ENCODE peak calls at places on chromosomes 2 and 18, in nine cellular contexts. One of them, this sample, is unnamed.
A peak's percentile ranks its signal among the peaks of the same experiment; 100 is the strongest.

GRCh38 chr2:84450288-84451227 is 8.5 kb downstream of the SUCLG1 start:
- DNase-seq in CD8-positive, alpha-beta T cell: no peak
- DNase-seq in heart left ventricle: no peak
- DNase-seq in astrocyte of the cerebellum: no peak
- DNase-seq in RWPE1: no peak
- DNase-seq in fibroblast of lung: no peak
- DNase-seq in sigmoid colon: no peak
- DNase-seq in left lung: no peak
- DNase-seq in colonic mucosa: no peak
- DNase-seq in this sample: peak; percentile 3

GRCh38 chr2:85310330-85310729 is 17.5 kb downstream of the TGOLN2 start:
- DNase-seq in left lung: no peak
- DNase-seq in sigmoid colon: no peak
- DNase-seq in fibroblast of lung: no peak
- DNase-seq in astrocyte of the cerebellum: no peak
- DNase-seq in RWPE1: no peak
- DNase-seq in CD8-positive, alpha-beta T cell: no peak
- DNase-seq in heart left ventricle: no peak
- DNase-seq in colonic mucosa: no peak
- DNase-seq in this sample: no peak

GRCh38 chr2:66030553-66030952 is 404.4 kb upstream of the MEIS1 start:
- DNase-seq in astrocyte of the cerebellum: no peak
- DNase-seq in sigmoid colon: no peak
- DNase-seq in colonic mucosa: no peak
- DNase-seq in RWPE1: peak; percentile 13
- DNase-seq in left lung: no peak
- DNase-seq in heart left ventricle: no peak
- DNase-seq in fibroblast of lung: peak; percentile 13
- DNase-seq in CD8-positive, alpha-beta T cell: no peak
- DNase-seq in this sample: peak; percentile 20

GRCh38 chr2:66845307-66845706 is 410.4 kb downstream of the MEIS1 start:
- DNase-seq in left lung: no peak
- DNase-seq in CD8-positive, alpha-beta T cell: no peak
- DNase-seq in RWPE1: no peak
- DNase-seq in sigmoid colon: no peak
- DNase-seq in astrocyte of the cerebellum: no peak
- DNase-seq in colonic mucosa: no peak
- DNase-seq in fibroblast of lung: no peak
- DNase-seq in heart left ventricle: no peak
- DNase-seq in this sample: no peak

GRCh38 chr2:51722311-51722710 is 690.4 kb upstream of the NRXN1 start:
- DNase-seq in CD8-positive, alpha-beta T cell: no peak
- DNase-seq in RWPE1: no peak
- DNase-seq in fibroblast of lung: peak; percentile 93
- DNase-seq in colonic mucosa: no peak
- DNase-seq in left lung: no peak
- DNase-seq in heart left ventricle: no peak
- DNase-seq in astrocyte of the cerebellum: no peak
- DNase-seq in sigmoid colon: no peak
- DNase-seq in this sample: peak; percentile 77

GRCh38 chr18:30376515-30376914 is 666.0 kb downstream of the DSC3 start:
- DNase-seq in left lung: no peak
- DNase-seq in fibroblast of lung: no peak
- DNase-seq in sigmoid colon: no peak
- DNase-seq in CD8-positive, alpha-beta T cell: no peak
- DNase-seq in colonic mucosa: no peak
- DNase-seq in RWPE1: no peak
- DNase-seq in heart left ventricle: no peak
- DNase-seq in astrocyte of the cerebellum: no peak
- DNase-seq in this sample: peak; percentile 44

GRCh38 chr2:38528008-38528442 is 74.7 kb downstream of the HNRNPLL start:
- DNase-seq in fibroblast of lung: peak; percentile 58
- DNase-seq in left lung: no peak
- DNase-seq in astrocyte of the cerebellum: no peak
- DNase-seq in CD8-positive, alpha-beta T cell: no peak
- DNase-seq in RWPE1: peak; percentile 49
- DNase-seq in sigmoid colon: no peak
- DNase-seq in colonic mucosa: no peak
- DNase-seq in heart left ventricle: peak; percentile 50
- DNase-seq in this sample: peak; percentile 66

GRCh38 chr2:205879362-205879761 is 197.1 kb downstream of the NRP2 start:
- DNase-seq in colonic mucosa: no peak
- DNase-seq in sigmoid colon: no peak
- DNase-seq in left lung: no peak
- DNase-seq in astrocyte of the cerebellum: no peak
- DNase-seq in heart left ventricle: no peak
- DNase-seq in CD8-positive, alpha-beta T cell: no peak
- DNase-seq in RWPE1: no peak
- DNase-seq in fibroblast of lung: no peak
- DNase-seq in this sample: no peak

GRCh38 chr2:37332560-37332959 is 7.9 kb upstream of the PRKD3 start:
- DNase-seq in left lung: no peak
- DNase-seq in RWPE1: no peak
- DNase-seq in fibroblast of lung: no peak
- DNase-seq in colonic mucosa: no peak
- DNase-seq in heart left ventricle: no peak
- DNase-seq in astrocyte of the cerebellum: no peak
- DNase-seq in sigmoid colon: no peak
- DNase-seq in CD8-positive, alpha-beta T cell: no peak
- DNase-seq in this sample: no peak

GRCh38 chr2:102080451-102081054 is 62.0 kb upstream of the IL1R1 start:
- DNase-seq in left lung: no peak
- DNase-seq in sigmoid colon: no peak
- DNase-seq in RWPE1: no peak
- DNase-seq in colonic mucosa: no peak
- DNase-seq in CD8-positive, alpha-beta T cell: no peak
- DNase-seq in heart left ventricle: no peak
- DNase-seq in fibroblast of lung: no peak
- DNase-seq in astrocyte of the cerebellum: no peak
- DNase-seq in this sample: peak; percentile 28

GRCh38 chr2:16625759-16626158 is 39.9 kb downstream of the CYRIA start:
- DNase-seq in RWPE1: no peak
- DNase-seq in left lung: no peak
- DNase-seq in heart left ventricle: no peak
- DNase-seq in CD8-positive, alpha-beta T cell: no peak
- DNase-seq in sigmoid colon: no peak
- DNase-seq in fibroblast of lung: no peak
- DNase-seq in colonic mucosa: no peak
- DNase-seq in astrocyte of the cerebellum: no peak
- DNase-seq in this sample: no peak

GRCh38 chr2:161246301-161246700 is 61.9 kb upstream of the PSMD14 start:
- DNase-seq in RWPE1: no peak
- DNase-seq in sigmoid colon: no peak
- DNase-seq in fibroblast of lung: no peak
- DNase-seq in heart left ventricle: no peak
- DNase-seq in astrocyte of the cerebellum: no peak
- DNase-seq in left lung: no peak
- DNase-seq in colonic mucosa: no peak
- DNase-seq in CD8-positive, alpha-beta T cell: no peak
- DNase-seq in this sample: no peak

GRCh38 chr18:934518-935123 is 29.9 kb downstream of the ADCYAP1 start:
- DNase-seq in astrocyte of the cerebellum: no peak
- DNase-seq in heart left ventricle: no peak
- DNase-seq in left lung: peak; percentile 69
- DNase-seq in sigmoid colon: no peak
- DNase-seq in RWPE1: no peak
- DNase-seq in CD8-positive, alpha-beta T cell: no peak
- DNase-seq in colonic mucosa: no peak
- DNase-seq in fibroblast of lung: no peak
- DNase-seq in this sample: no peak

GRCh38 chr2:223597071-223597470 is 5.1 kb downstream of the SCG2 start:
- DNase-seq in left lung: no peak
- DNase-seq in CD8-positive, alpha-beta T cell: no peak
- DNase-seq in RWPE1: no peak
- DNase-seq in sigmoid colon: no peak
- DNase-seq in fibroblast of lung: no peak
- DNase-seq in heart left ventricle: no peak
- DNase-seq in astrocyte of the cerebellum: no peak
- DNase-seq in colonic mucosa: no peak
- DNase-seq in this sample: no peak

GRCh38 chr2:223600056-223600455 is 2.1 kb downstream of the SCG2 start:
- DNase-seq in CD8-positive, alpha-beta T cell: no peak
- DNase-seq in left lung: no peak
- DNase-seq in fibroblast of lung: no peak
- DNase-seq in sigmoid colon: no peak
- DNase-seq in RWPE1: no peak
- DNase-seq in colonic mucosa: no peak
- DNase-seq in heart left ventricle: no peak
- DNase-seq in astrocyte of the cerebellum: no peak
- DNase-seq in this sample: no peak

GRCh38 chr2:223599646-223600009 is 2.5 kb downstream of the SCG2 start:
- DNase-seq in left lung: no peak
- DNase-seq in sigmoid colon: no peak
- DNase-seq in colonic mucosa: no peak
- DNase-seq in CD8-positive, alpha-beta T cell: no peak
- DNase-seq in fibroblast of lung: no peak
- DNase-seq in RWPE1: no peak
- DNase-seq in astrocyte of the cerebellum: no peak
- DNase-seq in heart left ventricle: no peak
- DNase-seq in this sample: no peak

GRCh38 chr2:223596208-223596607 is 6.0 kb downstream of the SCG2 start:
- DNase-seq in astrocyte of the cerebellum: no peak
- DNase-seq in colonic mucosa: no peak
- DNase-seq in RWPE1: no peak
- DNase-seq in fibroblast of lung: no peak
- DNase-seq in left lung: no peak
- DNase-seq in CD8-positive, alpha-beta T cell: no peak
- DNase-seq in heart left ventricle: no peak
- DNase-seq in sigmoid colon: no peak
- DNase-seq in this sample: no peak

DNA sequence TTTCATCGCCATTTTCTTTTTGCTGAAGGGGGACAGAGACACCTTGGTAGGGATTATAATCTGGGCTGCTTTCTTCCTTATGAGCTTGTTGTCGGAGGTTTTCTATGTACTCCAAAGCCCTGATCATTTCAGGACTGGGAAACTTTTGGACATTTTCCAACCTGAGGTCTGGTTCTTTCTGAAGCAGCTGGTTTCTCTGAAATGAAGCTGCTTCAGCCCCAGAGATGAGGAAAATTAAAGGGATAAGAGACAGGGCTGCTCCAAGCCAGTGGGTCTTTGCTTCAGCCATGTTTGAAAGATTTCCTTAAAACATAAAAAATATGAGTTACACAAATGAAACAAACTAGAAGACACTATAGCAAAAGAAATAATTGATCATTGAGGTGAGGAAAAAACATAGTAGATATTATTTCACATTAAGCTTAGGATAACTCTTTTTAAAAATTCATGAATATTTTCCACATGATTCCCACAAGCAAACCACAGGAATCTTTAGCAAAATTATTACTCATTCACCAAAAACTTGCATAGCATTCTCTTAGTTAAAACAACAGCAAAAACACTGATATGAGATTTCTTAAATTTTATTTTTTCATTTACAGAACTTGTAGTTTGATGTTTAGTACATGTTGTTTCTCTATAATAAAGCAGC is 3.0 kb downstream of the SCG2 start:
- DNase-seq in fibroblast of lung: peak; percentile 90
- DNase-seq in colonic mucosa: no peak
- DNase-seq in astrocyte of the cerebellum: peak; percentile 87
- DNase-seq in left lung: no peak
- DNase-seq in CD8-positive, alpha-beta T cell: no peak
- DNase-seq in sigmoid colon: no peak
- DNase-seq in heart left ventricle: no peak
- DNase-seq in RWPE1: no peak
- DNase-seq in this sample: no peak
- TF ChIP-seq CTCF in fibroblast of lung: no peak
- TF ChIP-seq CTCF in colonic mucosa: no peak
- TF ChIP-seq CTCF in astrocyte of the cerebellum: no peak
- TF ChIP-seq CTCF in left lung: no peak
- TF ChIP-seq CTCF in CD8-positive, alpha-beta T cell: no peak
- TF ChIP-seq CTCF in sigmoid colon: no peak
- TF ChIP-seq CTCF in heart left ventricle: no peak
- TF ChIP-seq CTCF in RWPE1: no peak
- TF ChIP-seq CTCF in this sample: no peak

DNA sequence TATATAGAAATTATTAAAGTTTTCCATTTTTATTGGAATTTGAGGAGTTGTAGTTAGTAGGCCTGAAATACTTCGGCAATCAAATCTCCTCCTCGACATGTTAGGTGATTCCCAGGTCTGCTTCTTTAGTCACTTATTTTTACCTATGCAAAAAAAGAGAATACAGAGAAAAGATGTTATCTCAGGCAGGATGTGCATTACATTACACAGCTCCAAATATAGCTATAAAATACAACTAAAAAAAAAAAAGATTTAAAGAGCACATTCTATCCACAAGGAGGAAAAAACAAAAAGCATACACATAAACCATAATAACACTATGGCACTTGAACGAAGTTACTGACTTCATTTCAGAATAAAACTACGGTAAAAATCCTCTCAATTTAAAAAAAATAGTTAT is 8.1 kb downstream of the STK17B start:
- DNase-seq in CD8-positive, alpha-beta T cell: no peak
- DNase-seq in astrocyte of the cerebellum: no peak
- DNase-seq in fibroblast of lung: no peak
- DNase-seq in heart left ventricle: no peak
- DNase-seq in RWPE1: no peak
- DNase-seq in sigmoid colon: no peak
- DNase-seq in colonic mucosa: no peak
- DNase-seq in left lung: no peak
- DNase-seq in this sample: no peak
- TF ChIP-seq CTCF in CD8-positive, alpha-beta T cell: no peak
- TF ChIP-seq CTCF in astrocyte of the cerebellum: no peak
- TF ChIP-seq CTCF in fibroblast of lung: no peak
- TF ChIP-seq CTCF in heart left ventricle: no peak
- TF ChIP-seq CTCF in RWPE1: no peak
- TF ChIP-seq CTCF in sigmoid colon: no peak
- TF ChIP-seq CTCF in colonic mucosa: no peak
- TF ChIP-seq CTCF in left lung: no peak
- TF ChIP-seq CTCF in this sample: peak; percentile 6

DNA sequence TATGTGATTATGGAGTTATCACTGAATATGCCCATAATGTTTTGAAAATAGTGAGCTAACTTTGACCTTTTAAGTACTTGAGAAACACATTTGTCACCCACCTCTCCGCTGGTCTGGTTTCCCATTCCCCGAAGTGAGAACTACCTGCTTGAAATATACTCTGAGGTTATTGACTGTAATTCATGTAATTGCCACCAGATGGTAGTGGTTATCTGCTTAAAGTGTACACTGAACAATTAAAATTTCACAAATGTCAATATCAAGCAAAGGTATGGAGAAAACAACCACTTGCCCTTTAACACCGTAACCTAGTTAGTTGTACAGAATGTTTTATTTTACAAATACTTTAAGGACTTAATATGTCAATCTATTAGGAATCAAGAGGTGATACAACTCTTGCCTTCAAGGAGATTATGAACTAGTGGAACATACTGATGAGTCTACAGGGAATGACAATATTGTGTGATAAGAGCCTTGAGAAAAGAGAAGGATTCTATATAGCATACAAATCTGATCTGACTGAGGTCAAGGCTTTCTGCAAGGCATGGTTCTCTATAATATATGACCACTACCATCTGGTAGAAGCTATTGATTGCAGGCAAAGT is 316.8 kb upstream of the KCNH7 start:
- DNase-seq in colonic mucosa: no peak
- DNase-seq in left lung: no peak
- DNase-seq in CD8-positive, alpha-beta T cell: no peak
- DNase-seq in RWPE1: peak; percentile 38
- DNase-seq in sigmoid colon: no peak
- DNase-seq in fibroblast of lung: peak; percentile 42
- DNase-seq in heart left ventricle: no peak
- DNase-seq in astrocyte of the cerebellum: peak; percentile 24
- DNase-seq in this sample: peak; percentile 61
- TF ChIP-seq CTCF in colonic mucosa: peak; percentile 47
- TF ChIP-seq CTCF in left lung: peak; percentile 29
- TF ChIP-seq CTCF in CD8-positive, alpha-beta T cell: no peak
- TF ChIP-seq CTCF in RWPE1: peak; percentile 59
- TF ChIP-seq CTCF in sigmoid colon: peak; percentile 35
- TF ChIP-seq CTCF in fibroblast of lung: peak; percentile 45
- TF ChIP-seq CTCF in heart left ventricle: peak; percentile 36
- TF ChIP-seq CTCF in astrocyte of the cerebellum: peak; percentile 43
- TF ChIP-seq CTCF in this sample: peak; percentile 81

GRCh38 chr2:240685771-240686371 is 3.2 kb upstream of the AQP12B start:
- DNase-seq in colonic mucosa: peak; percentile 68
- DNase-seq in heart left ventricle: no peak
- DNase-seq in CD8-positive, alpha-beta T cell: no peak
- DNase-seq in sigmoid colon: no peak
- DNase-seq in fibroblast of lung: no peak
- DNase-seq in left lung: no peak
- DNase-seq in RWPE1: no peak
- DNase-seq in astrocyte of the cerebellum: no peak
- DNase-seq in this sample: no peak
- TF ChIP-seq CTCF in colonic mucosa: no peak
- TF ChIP-seq CTCF in heart left ventricle: no peak
- TF ChIP-seq CTCF in CD8-positive, alpha-beta T cell: no peak
- TF ChIP-seq CTCF in sigmoid colon: no peak
- TF ChIP-seq CTCF in fibroblast of lung: no peak
- TF ChIP-seq CTCF in left lung: no peak
- TF ChIP-seq CTCF in RWPE1: no peak
- TF ChIP-seq CTCF in astrocyte of the cerebellum: no peak
- TF ChIP-seq CTCF in this sample: no peak

This sample was measured in MCF 10A.